ENCODE peak calls at places on chromosomes 1 and 21, in ten cellular contexts. One of them, this sample, is unnamed.

GRCh38 chr1:238176441-238176840 is 285.7 kb upstream of the ZP4 start:
- DNase-seq in NK-92 treated with Interleukin-12 subunit alpha and Interleukin-12 subunit beta, amount 100 ng/mL, for 24 hours: no peak
- DNase-seq in T-helper 2 cell: no peak
- DNase-seq in neural crest cell: no peak
- DNase-seq in stimulated activated CD8-positive, alpha-beta memory T cell treated with anti-CD3 and anti-CD28 coated beads, Interleukin-12 subunit alpha, Interleukin-12 subunit beta, amount 100 ng/mL, for 1 hour: no peak
- DNase-seq in DMS79: no peak
- DNase-seq in MM.1S: no peak
- DNase-seq in Right ventricle myocardium superior: no peak
- DNase-seq in LoVo: no peak
- DNase-seq in neural progenitor cell: peak
- DNase-seq in this sample: no peak

GRCh38 chr1:167328762-167329483 is 108.2 kb downstream of the POU2F1 start:
- DNase-seq in MM.1S: peak
- DNase-seq in neural progenitor cell: peak
- DNase-seq in stimulated activated CD8-positive, alpha-beta memory T cell treated with anti-CD3 and anti-CD28 coated beads, Interleukin-12 subunit alpha, Interleukin-12 subunit beta, amount 100 ng/mL, for 1 hour: no peak
- DNase-seq in neural crest cell: peak
- DNase-seq in Right ventricle myocardium superior: no peak
- DNase-seq in NK-92 treated with Interleukin-12 subunit alpha and Interleukin-12 subunit beta, amount 100 ng/mL, for 24 hours: no peak
- DNase-seq in LoVo: no peak
- DNase-seq in T-helper 2 cell: no peak
- DNase-seq in DMS79: no peak
- DNase-seq in this sample: peak

GRCh38 chr1:57578099-57578498 is 154.2 kb upstream of the DAB1 start:
- DNase-seq in T-helper 2 cell: no peak
- DNase-seq in MM.1S: no peak
- DNase-seq in stimulated activated CD8-positive, alpha-beta memory T cell treated with anti-CD3 and anti-CD28 coated beads, Interleukin-12 subunit alpha, Interleukin-12 subunit beta, amount 100 ng/mL, for 1 hour: no peak
- DNase-seq in DMS79: no peak
- DNase-seq in neural crest cell: no peak
- DNase-seq in LoVo: no peak
- DNase-seq in Right ventricle myocardium superior: no peak
- DNase-seq in NK-92 treated with Interleukin-12 subunit alpha and Interleukin-12 subunit beta, amount 100 ng/mL, for 24 hours: no peak
- DNase-seq in neural progenitor cell: no peak
- DNase-seq in this sample: no peak

GRCh38 chr1:6880951-6881690 is 95.9 kb downstream of the CAMTA1 start:
- DNase-seq in neural crest cell: no peak
- DNase-seq in NK-92 treated with Interleukin-12 subunit alpha and Interleukin-12 subunit beta, amount 100 ng/mL, for 24 hours: no peak
- DNase-seq in stimulated activated CD8-positive, alpha-beta memory T cell treated with anti-CD3 and anti-CD28 coated beads, Interleukin-12 subunit alpha, Interleukin-12 subunit beta, amount 100 ng/mL, for 1 hour: no peak
- DNase-seq in Right ventricle myocardium superior: no peak
- DNase-seq in LoVo: no peak
- DNase-seq in MM.1S: no peak
- DNase-seq in neural progenitor cell: no peak
- DNase-seq in DMS79: peak
- DNase-seq in T-helper 2 cell: no peak
- DNase-seq in this sample: no peak

GRCh38 chr1:226365831-226366231 is 42.1 kb downstream of the PARP1 start:
- DNase-seq in T-helper 2 cell: no peak
- DNase-seq in DMS79: peak
- DNase-seq in Right ventricle myocardium superior: no peak
- DNase-seq in NK-92 treated with Interleukin-12 subunit alpha and Interleukin-12 subunit beta, amount 100 ng/mL, for 24 hours: no peak
- DNase-seq in neural crest cell: no peak
- DNase-seq in stimulated activated CD8-positive, alpha-beta memory T cell treated with anti-CD3 and anti-CD28 coated beads, Interleukin-12 subunit alpha, Interleukin-12 subunit beta, amount 100 ng/mL, for 1 hour: no peak
- DNase-seq in LoVo: no peak
- DNase-seq in neural progenitor cell: no peak
- DNase-seq in MM.1S: no peak
- DNase-seq in this sample: no peak

GRCh38 chr1:175834597-175834996 is 91.2 kb upstream of the TNR start:
- DNase-seq in DMS79: no peak
- DNase-seq in neural crest cell: no peak
- DNase-seq in T-helper 2 cell: no peak
- DNase-seq in MM.1S: no peak
- DNase-seq in neural progenitor cell: no peak
- DNase-seq in NK-92 treated with Interleukin-12 subunit alpha and Interleukin-12 subunit beta, amount 100 ng/mL, for 24 hours: no peak
- DNase-seq in stimulated activated CD8-positive, alpha-beta memory T cell treated with anti-CD3 and anti-CD28 coated beads, Interleukin-12 subunit alpha, Interleukin-12 subunit beta, amount 100 ng/mL, for 1 hour: no peak
- DNase-seq in LoVo: no peak
- DNase-seq in Right ventricle myocardium superior: no peak
- DNase-seq in this sample: no peak

GRCh38 chr1:216688127-216688657 is 35.0 kb downstream of the ESRRG start:
- DNase-seq in stimulated activated CD8-positive, alpha-beta memory T cell treated with anti-CD3 and anti-CD28 coated beads, Interleukin-12 subunit alpha, Interleukin-12 subunit beta, amount 100 ng/mL, for 1 hour: no peak
- DNase-seq in T-helper 2 cell: no peak
- DNase-seq in LoVo: no peak
- DNase-seq in neural crest cell: no peak
- DNase-seq in MM.1S: no peak
- DNase-seq in NK-92 treated with Interleukin-12 subunit alpha and Interleukin-12 subunit beta, amount 100 ng/mL, for 24 hours: no peak
- DNase-seq in neural progenitor cell: no peak
- DNase-seq in DMS79: no peak
- DNase-seq in Right ventricle myocardium superior: no peak
- DNase-seq in this sample: no peak

GRCh38 chr1:2861143-2861987 is 59.9 kb upstream of the TTC34 start:
- DNase-seq in stimulated activated CD8-positive, alpha-beta memory T cell treated with anti-CD3 and anti-CD28 coated beads, Interleukin-12 subunit alpha, Interleukin-12 subunit beta, amount 100 ng/mL, for 1 hour: no peak
- DNase-seq in Right ventricle myocardium superior: peak
- DNase-seq in MM.1S: no peak
- DNase-seq in neural progenitor cell: no peak
- DNase-seq in T-helper 2 cell: no peak
- DNase-seq in LoVo: no peak
- DNase-seq in neural crest cell: no peak
- DNase-seq in DMS79: no peak
- DNase-seq in NK-92 treated with Interleukin-12 subunit alpha and Interleukin-12 subunit beta, amount 100 ng/mL, for 24 hours: no peak
- DNase-seq in this sample: no peak

GRCh38 chr1:196877964-196878363 is 9.9 kb upstream of the CFHR4 start:
- DNase-seq in NK-92 treated with Interleukin-12 subunit alpha and Interleukin-12 subunit beta, amount 100 ng/mL, for 24 hours: no peak
- DNase-seq in neural progenitor cell: peak
- DNase-seq in LoVo: no peak
- DNase-seq in T-helper 2 cell: no peak
- DNase-seq in MM.1S: no peak
- DNase-seq in neural crest cell: peak
- DNase-seq in DMS79: no peak
- DNase-seq in stimulated activated CD8-positive, alpha-beta memory T cell treated with anti-CD3 and anti-CD28 coated beads, Interleukin-12 subunit alpha, Interleukin-12 subunit beta, amount 100 ng/mL, for 1 hour: no peak
- DNase-seq in Right ventricle myocardium superior: no peak
- DNase-seq in this sample: no peak

GRCh38 chr1:231359113-231359512 is 21.0 kb downstream of the SPRTN start:
- DNase-seq in neural crest cell: no peak
- DNase-seq in DMS79: no peak
- DNase-seq in T-helper 2 cell: no peak
- DNase-seq in Right ventricle myocardium superior: no peak
- DNase-seq in NK-92 treated with Interleukin-12 subunit alpha and Interleukin-12 subunit beta, amount 100 ng/mL, for 24 hours: no peak
- DNase-seq in stimulated activated CD8-positive, alpha-beta memory T cell treated with anti-CD3 and anti-CD28 coated beads, Interleukin-12 subunit alpha, Interleukin-12 subunit beta, amount 100 ng/mL, for 1 hour: no peak
- DNase-seq in neural progenitor cell: no peak
- DNase-seq in MM.1S: no peak
- DNase-seq in LoVo: no peak
- DNase-seq in this sample: no peak

GRCh38 chr1:236281286-236282158 is at the start of gene ERO1B:
- DNase-seq in neural progenitor cell: peak
- DNase-seq in stimulated activated CD8-positive, alpha-beta memory T cell treated with anti-CD3 and anti-CD28 coated beads, Interleukin-12 subunit alpha, Interleukin-12 subunit beta, amount 100 ng/mL, for 1 hour: peak
- DNase-seq in MM.1S: peak
- DNase-seq in Right ventricle myocardium superior: peak
- DNase-seq in DMS79: peak
- DNase-seq in T-helper 2 cell: peak
- DNase-seq in neural crest cell: peak
- DNase-seq in LoVo: peak
- DNase-seq in NK-92 treated with Interleukin-12 subunit alpha and Interleukin-12 subunit beta, amount 100 ng/mL, for 24 hours: peak
- DNase-seq in this sample: peak

GRCh38 chr1:3988431-3988830 is 88.4 kb upstream of the C1orf174 start:
- DNase-seq in MM.1S: no peak
- DNase-seq in Right ventricle myocardium superior: no peak
- DNase-seq in DMS79: no peak
- DNase-seq in NK-92 treated with Interleukin-12 subunit alpha and Interleukin-12 subunit beta, amount 100 ng/mL, for 24 hours: no peak
- DNase-seq in LoVo: no peak
- DNase-seq in neural crest cell: no peak
- DNase-seq in T-helper 2 cell: no peak
- DNase-seq in neural progenitor cell: no peak
- DNase-seq in stimulated activated CD8-positive, alpha-beta memory T cell treated with anti-CD3 and anti-CD28 coated beads, Interleukin-12 subunit alpha, Interleukin-12 subunit beta, amount 100 ng/mL, for 1 hour: no peak
- DNase-seq in this sample: no peak

GRCh38 chr1:167263784-167264464 is 43.2 kb downstream of the POU2F1 start:
- DNase-seq in DMS79: no peak
- DNase-seq in LoVo: peak
- DNase-seq in MM.1S: no peak
- DNase-seq in stimulated activated CD8-positive, alpha-beta memory T cell treated with anti-CD3 and anti-CD28 coated beads, Interleukin-12 subunit alpha, Interleukin-12 subunit beta, amount 100 ng/mL, for 1 hour: no peak
- DNase-seq in neural progenitor cell: no peak
- DNase-seq in NK-92 treated with Interleukin-12 subunit alpha and Interleukin-12 subunit beta, amount 100 ng/mL, for 24 hours: no peak
- DNase-seq in neural crest cell: no peak
- DNase-seq in T-helper 2 cell: no peak
- DNase-seq in Right ventricle myocardium superior: no peak
- DNase-seq in this sample: peak

GRCh38 chr1:10663668-10664035 is 132.8 kb downstream of the CASZ1 start:
- DNase-seq in DMS79: no peak
- DNase-seq in MM.1S: no peak
- DNase-seq in neural crest cell: peak
- DNase-seq in Right ventricle myocardium superior: peak
- DNase-seq in stimulated activated CD8-positive, alpha-beta memory T cell treated with anti-CD3 and anti-CD28 coated beads, Interleukin-12 subunit alpha, Interleukin-12 subunit beta, amount 100 ng/mL, for 1 hour: no peak
- DNase-seq in NK-92 treated with Interleukin-12 subunit alpha and Interleukin-12 subunit beta, amount 100 ng/mL, for 24 hours: no peak
- DNase-seq in LoVo: no peak
- DNase-seq in neural progenitor cell: peak
- DNase-seq in T-helper 2 cell: no peak
- DNase-seq in this sample: no peak

GRCh38 chr1:160064746-160065145 is 5.2 kb downstream of the KCNJ10 start:
- DNase-seq in NK-92 treated with Interleukin-12 subunit alpha and Interleukin-12 subunit beta, amount 100 ng/mL, for 24 hours: no peak
- DNase-seq in neural progenitor cell: no peak
- DNase-seq in LoVo: no peak
- DNase-seq in stimulated activated CD8-positive, alpha-beta memory T cell treated with anti-CD3 and anti-CD28 coated beads, Interleukin-12 subunit alpha, Interleukin-12 subunit beta, amount 100 ng/mL, for 1 hour: no peak
- DNase-seq in Right ventricle myocardium superior: no peak
- DNase-seq in DMS79: no peak
- DNase-seq in neural crest cell: no peak
- DNase-seq in T-helper 2 cell: no peak
- DNase-seq in MM.1S: no peak
- DNase-seq in this sample: no peak

GRCh38 chr1:233651563-233652233 is 37.8 kb downstream of the KCNK1 start:
- DNase-seq in T-helper 2 cell: no peak
- DNase-seq in Right ventricle myocardium superior: no peak
- DNase-seq in NK-92 treated with Interleukin-12 subunit alpha and Interleukin-12 subunit beta, amount 100 ng/mL, for 24 hours: no peak
- DNase-seq in neural crest cell: no peak
- DNase-seq in LoVo: no peak
- DNase-seq in stimulated activated CD8-positive, alpha-beta memory T cell treated with anti-CD3 and anti-CD28 coated beads, Interleukin-12 subunit alpha, Interleukin-12 subunit beta, amount 100 ng/mL, for 1 hour: no peak
- DNase-seq in MM.1S: no peak
- DNase-seq in DMS79: no peak
- DNase-seq in neural progenitor cell: no peak
- DNase-seq in this sample: no peak

GRCh38 chr1:156806512-156807440 is 9.9 kb downstream of the SH2D2A start:
- DNase-seq in stimulated activated CD8-positive, alpha-beta memory T cell treated with anti-CD3 and anti-CD28 coated beads, Interleukin-12 subunit alpha, Interleukin-12 subunit beta, amount 100 ng/mL, for 1 hour: no peak
- DNase-seq in LoVo: no peak
- DNase-seq in neural progenitor cell: no peak
- DNase-seq in Right ventricle myocardium superior: no peak
- DNase-seq in NK-92 treated with Interleukin-12 subunit alpha and Interleukin-12 subunit beta, amount 100 ng/mL, for 24 hours: no peak
- DNase-seq in DMS79: no peak
- DNase-seq in neural crest cell: no peak
- DNase-seq in T-helper 2 cell: no peak
- DNase-seq in MM.1S: no peak
- DNase-seq in this sample: no peak

GRCh38 chr1:56808385-56808784 is 10.8 kb downstream of the FYB2 start:
- DNase-seq in Right ventricle myocardium superior: no peak
- DNase-seq in neural progenitor cell: peak
- DNase-seq in stimulated activated CD8-positive, alpha-beta memory T cell treated with anti-CD3 and anti-CD28 coated beads, Interleukin-12 subunit alpha, Interleukin-12 subunit beta, amount 100 ng/mL, for 1 hour: no peak
- DNase-seq in LoVo: no peak
- DNase-seq in neural crest cell: no peak
- DNase-seq in MM.1S: no peak
- DNase-seq in NK-92 treated with Interleukin-12 subunit alpha and Interleukin-12 subunit beta, amount 100 ng/mL, for 24 hours: no peak
- DNase-seq in DMS79: peak
- DNase-seq in T-helper 2 cell: no peak
- DNase-seq in this sample: no peak

GRCh38 chr1:178821134-178821866 is 49.6 kb downstream of the ANGPTL1 start:
- DNase-seq in NK-92 treated with Interleukin-12 subunit alpha and Interleukin-12 subunit beta, amount 100 ng/mL, for 24 hours: no peak
- DNase-seq in neural crest cell: no peak
- DNase-seq in stimulated activated CD8-positive, alpha-beta memory T cell treated with anti-CD3 and anti-CD28 coated beads, Interleukin-12 subunit alpha, Interleukin-12 subunit beta, amount 100 ng/mL, for 1 hour: no peak
- DNase-seq in MM.1S: no peak
- DNase-seq in LoVo: no peak
- DNase-seq in T-helper 2 cell: no peak
- DNase-seq in neural progenitor cell: no peak
- DNase-seq in Right ventricle myocardium superior: no peak
- DNase-seq in DMS79: no peak
- DNase-seq in this sample: no peak

GRCh38 chr21:41171210-41171609 is 3.2 kb downstream of the BACE2 start:
- DNase-seq in Right ventricle myocardium superior: peak
- DNase-seq in neural crest cell: no peak
- DNase-seq in DMS79: peak
- DNase-seq in neural progenitor cell: no peak
- DNase-seq in MM.1S: no peak
- DNase-seq in NK-92 treated with Interleukin-12 subunit alpha and Interleukin-12 subunit beta, amount 100 ng/mL, for 24 hours: no peak
- DNase-seq in T-helper 2 cell: no peak
- DNase-seq in LoVo: no peak
- DNase-seq in stimulated activated CD8-positive, alpha-beta memory T cell treated with anti-CD3 and anti-CD28 coated beads, Interleukin-12 subunit alpha, Interleukin-12 subunit beta, amount 100 ng/mL, for 1 hour: no peak
- DNase-seq in this sample: no peak

GRCh38 chr1:104797982-104798381 is 1048.3 kb downstream of the AMY1C start:
- DNase-seq in neural crest cell: no peak
- DNase-seq in LoVo: peak
- DNase-seq in stimulated activated CD8-positive, alpha-beta memory T cell treated with anti-CD3 and anti-CD28 coated beads, Interleukin-12 subunit alpha, Interleukin-12 subunit beta, amount 100 ng/mL, for 1 hour: no peak
- DNase-seq in T-helper 2 cell: no peak
- DNase-seq in NK-92 treated with Interleukin-12 subunit alpha and Interleukin-12 subunit beta, amount 100 ng/mL, for 24 hours: no peak
- DNase-seq in Right ventricle myocardium superior: no peak
- DNase-seq in DMS79: no peak
- DNase-seq in MM.1S: no peak
- DNase-seq in neural progenitor cell: no peak
- DNase-seq in this sample: no peak

GRCh38 chr1:34500451-34500850 is 254.4 kb upstream of the GJB5 start:
- DNase-seq in neural crest cell: peak
- DNase-seq in T-helper 2 cell: no peak
- DNase-seq in stimulated activated CD8-positive, alpha-beta memory T cell treated with anti-CD3 and anti-CD28 coated beads, Interleukin-12 subunit alpha, Interleukin-12 subunit beta, amount 100 ng/mL, for 1 hour: no peak
- DNase-seq in MM.1S: peak
- DNase-seq in DMS79: no peak
- DNase-seq in Right ventricle myocardium superior: no peak
- DNase-seq in neural progenitor cell: peak
- DNase-seq in NK-92 treated with Interleukin-12 subunit alpha and Interleukin-12 subunit beta, amount 100 ng/mL, for 24 hours: no peak
- DNase-seq in LoVo: peak
- DNase-seq in this sample: no peak

GRCh38 chr1:181095763-181096184 is 7.3 kb downstream of the IER5 start:
- DNase-seq in Right ventricle myocardium superior: no peak
- DNase-seq in stimulated activated CD8-positive, alpha-beta memory T cell treated with anti-CD3 and anti-CD28 coated beads, Interleukin-12 subunit alpha, Interleukin-12 subunit beta, amount 100 ng/mL, for 1 hour: no peak
- DNase-seq in LoVo: no peak
- DNase-seq in NK-92 treated with Interleukin-12 subunit alpha and Interleukin-12 subunit beta, amount 100 ng/mL, for 24 hours: no peak
- DNase-seq in neural progenitor cell: no peak
- DNase-seq in T-helper 2 cell: no peak
- DNase-seq in DMS79: no peak
- DNase-seq in neural crest cell: no peak
- DNase-seq in MM.1S: no peak
- DNase-seq in this sample: no peak

GRCh38 chr1:21764615-21765423 is 18.1 kb downstream of the USP48 start:
- DNase-seq in stimulated activated CD8-positive, alpha-beta memory T cell treated with anti-CD3 and anti-CD28 coated beads, Interleukin-12 subunit alpha, Interleukin-12 subunit beta, amount 100 ng/mL, for 1 hour: no peak
- DNase-seq in DMS79: peak
- DNase-seq in NK-92 treated with Interleukin-12 subunit alpha and Interleukin-12 subunit beta, amount 100 ng/mL, for 24 hours: no peak
- DNase-seq in neural crest cell: no peak
- DNase-seq in MM.1S: no peak
- DNase-seq in neural progenitor cell: peak
- DNase-seq in Right ventricle myocardium superior: peak
- DNase-seq in LoVo: peak
- DNase-seq in T-helper 2 cell: no peak
- DNase-seq in this sample: no peak

GRCh38 chr1:60897003-60897402 is 185.4 kb upstream of the NFIA start:
- DNase-seq in MM.1S: no peak
- DNase-seq in stimulated activated CD8-positive, alpha-beta memory T cell treated with anti-CD3 and anti-CD28 coated beads, Interleukin-12 subunit alpha, Interleukin-12 subunit beta, amount 100 ng/mL, for 1 hour: no peak
- DNase-seq in Right ventricle myocardium superior: peak
- DNase-seq in NK-92 treated with Interleukin-12 subunit alpha and Interleukin-12 subunit beta, amount 100 ng/mL, for 24 hours: no peak
- DNase-seq in neural crest cell: no peak
- DNase-seq in T-helper 2 cell: no peak
- DNase-seq in LoVo: no peak
- DNase-seq in DMS79: no peak
- DNase-seq in neural progenitor cell: no peak
- DNase-seq in this sample: no peak

GRCh38 chr1:219099307-219099706 is 74.4 kb upstream of the LYPLAL1 start:
- DNase-seq in neural progenitor cell: no peak
- DNase-seq in MM.1S: no peak
- DNase-seq in stimulated activated CD8-positive, alpha-beta memory T cell treated with anti-CD3 and anti-CD28 coated beads, Interleukin-12 subunit alpha, Interleukin-12 subunit beta, amount 100 ng/mL, for 1 hour: no peak
- DNase-seq in DMS79: no peak
- DNase-seq in LoVo: no peak
- DNase-seq in neural crest cell: no peak
- DNase-seq in NK-92 treated with Interleukin-12 subunit alpha and Interleukin-12 subunit beta, amount 100 ng/mL, for 24 hours: no peak
- DNase-seq in Right ventricle myocardium superior: no peak
- DNase-seq in T-helper 2 cell: no peak
- DNase-seq in this sample: no peak

GRCh38 chr21:35303085-35303484 is 254.0 kb upstream of the RUNX1 start:
- DNase-seq in neural progenitor cell: no peak
- DNase-seq in NK-92 treated with Interleukin-12 subunit alpha and Interleukin-12 subunit beta, amount 100 ng/mL, for 24 hours: no peak
- DNase-seq in Right ventricle myocardium superior: no peak
- DNase-seq in LoVo: peak
- DNase-seq in MM.1S: no peak
- DNase-seq in T-helper 2 cell: no peak
- DNase-seq in neural crest cell: no peak
- DNase-seq in stimulated activated CD8-positive, alpha-beta memory T cell treated with anti-CD3 and anti-CD28 coated beads, Interleukin-12 subunit alpha, Interleukin-12 subunit beta, amount 100 ng/mL, for 1 hour: no peak
- DNase-seq in DMS79: no peak
- DNase-seq in this sample: no peak

GRCh38 chr1:3727042-3727824 is 25.0 kb upstream of the CCDC27 start:
- DNase-seq in T-helper 2 cell: no peak
- DNase-seq in DMS79: no peak
- DNase-seq in Right ventricle myocardium superior: no peak
- DNase-seq in NK-92 treated with Interleukin-12 subunit alpha and Interleukin-12 subunit beta, amount 100 ng/mL, for 24 hours: no peak
- DNase-seq in stimulated activated CD8-positive, alpha-beta memory T cell treated with anti-CD3 and anti-CD28 coated beads, Interleukin-12 subunit alpha, Interleukin-12 subunit beta, amount 100 ng/mL, for 1 hour: no peak
- DNase-seq in neural progenitor cell: peak
- DNase-seq in LoVo: no peak
- DNase-seq in MM.1S: no peak
- DNase-seq in neural crest cell: peak
- DNase-seq in this sample: peak